ENCODE peak calls at places on chromosomes 13 and 19, in ten cellular contexts. F is IMR-90; P is adrenal gland; H is tibial artery; D is body of pancreas; O is tibial nerve; M is PC-3; R is CD8-positive, alpha-beta T cell; X is fibroblast of lung; J is left ventricle myocardium inferior. E is an unnamed sample.

GRCh38 chr13:109816979-109817275 is 30.5 kb upstream of the IRS2 start:
- DNase-seq in F (peak; percentile 21), P (no peak), H (no peak), D (no peak), O (no peak), M (peak; percentile 69), R (no peak), X (peak; percentile 86), J (no peak), E (peak; percentile 46)

GRCh38 chr19:35870798-35871197 is 2.4 kb downstream of the APLP1 start:
- DNase-seq in F (no peak), P (no peak), H (no peak), D (no peak), O (no peak), M (no peak), R (no peak), X (no peak), J (no peak), E (no peak)

GRCh38 chr13:94480672-94481145 is 1.2 kb upstream of the DCT start:
- DNase-seq in F (peak; percentile 20), P (no peak), H (no peak), D (no peak), O (peak; percentile 12), M (no peak), R (no peak), X (peak; percentile 49), J (peak; percentile 41), E (peak; percentile 11)

GRCh38 chr19:42360787-42361544 is 29.1 kb downstream of the CNFN start:
- DNase-seq in F (no peak), P (no peak), H (no peak), D (no peak), O (no peak), M (no peak), R (no peak), X (peak; percentile 33), J (no peak), E (no peak)

GRCh38 chr19:6032827-6033226 is 54.9 kb upstream of the RANBP3 start:
- DNase-seq in F (no peak), P (no peak), H (peak; percentile 38), D (no peak), O (no peak), M (no peak), R (no peak), X (no peak), J (no peak), E (no peak)

GRCh38 chr19:7933411-7933810 is 7.5 kb upstream of the CTXN1 start:
- DNase-seq in F (no peak), P (no peak), H (no peak), D (no peak), O (no peak), M (no peak), R (no peak), X (no peak), J (no peak), E (no peak)

GRCh38 chr13:31385534-31385933 is 185.8 kb downstream of the B3GLCT start:
- DNase-seq in F (no peak), P (no peak), H (no peak), D (no peak), O (no peak), M (peak; percentile 16), R (no peak), X (no peak), J (no peak), E (peak; percentile 22)

GRCh38 chr19:3184847-3185481 is 766 bp upstream of the NCLN start:
- DNase-seq in F (no peak), P (peak; percentile 71), H (no peak), D (peak; percentile 83), O (peak; percentile 75), M (no peak), R (no peak), X (no peak), J (peak; percentile 70), E (peak; percentile 44)

GRCh38 chr19:31118292-31118925 is 230.8 kb downstream of the TSHZ3 start:
- DNase-seq in F (no peak), P (no peak), H (no peak), D (no peak), O (no peak), M (no peak), R (no peak), X (no peak), J (peak; percentile 17), E (no peak)

GRCh38 chr13:27476943-27477681 is 26.7 kb upstream of the MTIF3 start:
- DNase-seq in F (peak; percentile 50), P (no peak), H (no peak), D (peak; percentile 47), O (no peak), M (peak; percentile 89), R (peak; percentile 13), X (peak; percentile 5), J (no peak), E (peak; percentile 34)

GRCh38 chr19:10899171-10899653 is 27.9 kb downstream of the CARM1 start:
- DNase-seq in F (no peak), P (peak; percentile 69), H (no peak), D (peak; percentile 91), O (no peak), M (peak; percentile 95), R (no peak), X (no peak), J (peak; percentile 56), E (peak; percentile 34)

DNA sequence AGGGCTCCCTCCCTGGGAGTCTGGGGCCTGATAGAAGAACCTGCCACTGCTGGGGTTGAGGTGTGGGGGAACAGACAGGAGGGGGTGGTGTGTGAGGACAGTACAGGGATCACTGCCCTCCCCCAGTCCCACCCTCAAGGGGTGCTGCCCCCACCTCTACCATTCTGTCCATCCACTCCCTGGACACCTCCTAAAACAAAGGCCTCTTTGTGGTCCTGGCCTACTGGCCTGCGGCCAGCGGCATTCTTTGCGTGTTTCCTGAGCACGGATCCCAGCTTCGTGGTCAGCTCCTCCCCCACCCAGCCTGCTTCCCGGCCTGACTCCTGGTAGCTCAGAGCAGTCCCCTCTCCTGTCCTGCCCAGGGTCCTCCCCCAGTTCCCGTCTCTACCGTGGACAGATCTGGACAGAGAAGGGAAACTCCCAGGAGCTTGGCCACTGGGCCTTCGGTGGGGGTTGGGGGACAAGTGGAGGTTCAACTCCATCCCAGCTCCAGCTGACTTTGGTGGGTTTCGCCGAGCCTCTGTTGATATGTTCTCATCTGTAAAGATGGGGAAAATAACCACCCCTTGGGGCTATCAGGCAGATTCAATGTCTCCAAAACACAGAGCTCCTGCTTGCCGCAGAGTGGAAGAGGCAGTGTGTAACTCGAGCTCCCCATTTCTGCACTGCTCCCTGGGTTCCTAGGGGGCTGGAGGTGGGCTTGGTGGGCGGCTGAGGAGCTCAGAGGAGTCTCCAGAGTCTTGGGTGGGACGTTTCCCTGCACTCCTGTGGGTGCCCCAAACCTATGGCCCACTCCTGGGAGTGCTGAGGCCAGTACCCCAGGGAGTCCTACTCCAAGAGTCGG is 48.7 kb downstream of the LYL1 start:
- DNase-seq in F (peak; percentile 96), P (peak; percentile 62), H (peak; percentile 89), D (peak; percentile 91), O (peak; percentile 83), M (peak; percentile 99), R (no peak), X (peak; percentile 98), J (peak; percentile 93), E (peak; percentile 98)
- H3K4me3 ChIP-seq in F (no peak overlapping the region), P (no peak overlapping the region), H (peak overlapping the region; percentile 2), D (no peak overlapping the region), O (no peak overlapping the region), M (peak overlapping the region; percentile 4), R (no peak overlapping the region), X (no peak overlapping the region), J (peak overlapping the region; percentile 42), E (no peak overlapping the region)

GRCh38 chr19:22523940-22524339 is 101.8 kb upstream of the ZNF98 start:
- DNase-seq in F (no peak), P (no peak), H (no peak), D (no peak), O (no peak), M (no peak), R (no peak), X (no peak), J (no peak), E (no peak)

GRCh38 chr19:22527554-22527953 is 105.4 kb upstream of the ZNF98 start:
- DNase-seq in F (no peak), P (no peak), H (no peak), D (peak; percentile 21), O (no peak), M (no peak), R (no peak), X (no peak), J (no peak), E (no peak)

GRCh38 chr19:22530042-22530441 is 104.1 kb upstream of the ZNF492 start:
- DNase-seq in F (no peak), P (no peak), H (no peak), D (peak; percentile 90), O (no peak), M (no peak), R (no peak), X (no peak), J (no peak), E (no peak)

GRCh38 chr19:22528956-22529355 is 105.2 kb upstream of the ZNF492 start:
- DNase-seq in F (no peak), P (no peak), H (no peak), D (peak; percentile 50), O (no peak), M (no peak), R (no peak), X (no peak), J (no peak), E (no peak)

GRCh38 chr19:22526661-22527272 is 104.6 kb upstream of the ZNF98 start:
- DNase-seq in F (no peak), P (no peak), H (no peak), D (peak; percentile 68), O (no peak), M (no peak), R (no peak), X (no peak), J (no peak), E (no peak)
- H3K9me3 ChIP-seq in F (peaks cover 27% of the 10 kb centered on the region), P (no peaks in the 10 kb centered on the region), H (no peaks in the 10 kb centered on the region), D (no peaks in the 10 kb centered on the region), O (no peaks in the 10 kb centered on the region), M (peaks cover 17% of the 10 kb centered on the region), R (no peaks in the 10 kb centered on the region), X (no peaks in the 10 kb centered on the region), J (no peaks in the 10 kb centered on the region), E (no peaks in the 10 kb centered on the region)

GRCh38 chr13:74414458-74414857 is 280.3 kb upstream of the KLF12 start:
- DNase-seq in F (no peak), P (no peak), H (no peak), D (no peak), O (no peak), M (no peak), R (no peak), X (no peak), J (no peak), E (no peak)
- H3K4me3 ChIP-seq in F (no peak overlapping the region), P (no peak overlapping the region), H (no peak overlapping the region), D (no peak overlapping the region), O (no peak overlapping the region), M (no peak overlapping the region), R (no peak overlapping the region), X (no peak overlapping the region), J (no peak overlapping the region), E (no peak overlapping the region)

DNA sequence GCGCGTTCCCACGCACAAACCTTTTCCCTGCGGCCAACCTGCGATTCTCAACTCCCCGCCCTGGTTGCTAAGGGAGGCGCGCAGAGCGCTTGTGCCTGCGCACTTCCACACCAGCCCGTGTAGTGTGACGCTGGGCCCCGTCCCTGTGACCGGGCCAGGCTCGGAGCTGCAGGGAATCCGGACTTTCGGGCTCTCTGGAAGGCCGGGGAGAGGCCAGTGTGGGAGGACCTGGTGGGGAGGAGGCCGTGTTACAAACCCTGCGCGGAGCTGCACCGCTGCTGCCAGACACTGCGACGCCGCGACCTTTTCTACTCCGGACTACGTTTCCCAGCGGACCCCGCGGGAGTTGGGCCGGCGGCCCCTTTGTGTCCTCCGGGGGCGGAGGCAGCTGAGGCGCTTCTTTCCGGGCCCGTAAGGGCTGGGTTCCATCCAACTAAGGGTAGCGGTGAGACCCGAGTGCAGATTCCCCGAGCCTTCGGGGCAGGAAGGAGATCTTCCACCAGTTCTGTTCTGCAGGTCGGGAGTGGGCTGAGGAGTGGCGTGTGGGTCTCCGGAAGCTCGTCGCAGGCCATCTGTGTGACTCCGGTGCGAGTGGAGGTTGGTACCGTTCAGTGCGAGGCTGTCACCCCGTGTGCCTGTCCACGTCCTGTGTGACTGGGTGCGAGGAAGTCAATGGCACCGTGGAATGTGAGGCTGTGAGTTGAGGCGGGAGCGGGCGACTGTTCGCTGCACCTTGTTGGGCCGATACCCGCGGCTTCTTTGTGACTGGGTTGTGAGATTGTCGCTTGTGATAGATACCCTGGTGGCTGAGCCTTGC is at the start of gene ZNF570:
- DNase-seq in F (peak; percentile 84), P (peak; percentile 91), H (peak; percentile 94), D (peak; percentile 92), O (peak; percentile 86), M (peak; percentile 39), R (peak; percentile 82), X (peak; percentile 89), J (peak; percentile 91), E (no peak)
- H3K9me3 ChIP-seq in F (peaks cover 2% of the 10 kb centered on the region), P (no peaks in the 10 kb centered on the region), H (peaks cover under 1% of the 10 kb centered on the region), D (no peaks in the 10 kb centered on the region), O (peaks cover 7% of the 10 kb centered on the region), M (peaks cover 3% of the 10 kb centered on the region), R (no peaks in the 10 kb centered on the region), X (no peaks in the 10 kb centered on the region), J (peaks cover 14% of the 10 kb centered on the region), E (peaks cover 42% of the 10 kb centered on the region)